ENCODE peak calls at places on chromosomes 11 and 22, in four cellular contexts. Q, C, M and X are unnamed samples.

GRCh38 chr11:88552377-88553029 is 215.0 kb upstream of the CTSC start:
- DNase-seq in M (peak), Q (peak), C (peak), X (peak)

GRCh38 chr11:2314525-2315394 is 12.9 kb downstream of the TSPAN32 start:
- DNase-seq in M (peak), C (no peak), Q (peak), X (no peak)

GRCh38 chr11:2091112-2091746 is 48.0 kb downstream of the IGF2 start:
- DNase-seq in Q (no peak), C (no peak), M (no peak), X (no peak)

GRCh38 chr11:26286472-26287066 is 45.4 kb upstream of the ANO3 start:
- DNase-seq in Q (no peak), C (no peak), M (peak), X (no peak)

GRCh38 chr11:131838016-131838415 is 467.6 kb downstream of the NTM start:
- DNase-seq in Q (no peak), C (no peak), M (no peak), X (no peak)

GRCh38 chr11:30346068-30346688 is 23.3 kb downstream of the ARL14EP start:
- DNase-seq in C (peak), M (peak), Q (peak), X (no peak)

GRCh38 chr22:44860311-44860710 is 107.9 kb downstream of the ARHGAP8 start:
- DNase-seq in C (no peak), M (no peak), Q (no peak), X (no peak)

GRCh38 chr11:13465909-13466371 is 2.9 kb upstream of the BTBD10 start:
- DNase-seq in M (peak), Q (peak), C (peak), X (no peak)

GRCh38 chr11:77559686-77560425 is 29.9 kb upstream of the AQP11 start:
- DNase-seq in Q (no peak), C (no peak), M (peak), X (no peak)

GRCh38 chr11:12441081-12441801 is 63.9 kb downstream of the PARVA start:
- DNase-seq in M (peak), Q (no peak), C (no peak), X (no peak)

GRCh38 chr11:59158206-59159068 is 13.5 kb upstream of the DTX4 start:
- DNase-seq in M (peak), C (peak), Q (peak), X (peak)

GRCh38 chr11:87722756-87723599 is 452.3 kb downstream of the RAB38 start:
- DNase-seq in C (peak), M (peak), Q (no peak), X (no peak)

GRCh38 chr11:72962084-72962483 is 147.9 kb downstream of the ATG16L2 start:
- DNase-seq in M (peak), C (no peak), Q (no peak), X (no peak)

GRCh38 chr11:110298298-110298765 is 1.9 kb upstream of the RDX start:
- DNase-seq in Q (no peak), M (no peak), C (no peak), X (no peak)

GRCh38 chr11:75190652-75191329 is 39.9 kb downstream of the SLCO2B1 start:
- DNase-seq in Q (no peak), M (no peak), C (no peak), X (no peak)

GRCh38 chr11:77111277-77111676 is 8.6 kb downstream of the OMP start:
- DNase-seq in Q (no peak), M (peak), C (no peak), X (no peak)

GRCh38 chr11:59708537-59708936 is 5.1 kb downstream of the OR10V1 start:
- DNase-seq in Q (no peak), M (peak), C (no peak), X (no peak)

GRCh38 chr11:78645226-78646202 is 70.8 kb upstream of the NARS2 start:
- DNase-seq in C (peak), Q (peak), M (peak), X (peak)

GRCh38 chr11:123137496-123138270 is 57.4 kb downstream of the CLMP start:
- DNase-seq in M (peak), Q (no peak), C (peak), X (no peak)

GRCh38 chr11:75261902-75262361 is 21.4 kb downstream of the TPBGL start:
- DNase-seq in Q (no peak), M (no peak), C (no peak), X (no peak)